ENCODE peak calls at places on chromosome 14, in seven cellular contexts. W is H9, J is neural progenitor cell, Q is GM23338, Z is mammary epithelial cell, D is PC-3, O is SK-N-SH. E is an unnamed sample.

GRCh38 chr14:74963705-74964271 is 8.4 kb upstream of the PGF start:
- DNase-seq in W (no peak), J (no peak), Q (no peak), Z (peak; percentile 81), D (no peak), O (no peak), E (no peak)

GRCh38 chr14:92501891-92502351 is 11.7 kb upstream of the RIN3 start:
- DNase-seq in W (no peak), J (no peak), Q (no peak), Z (no peak), D (peak; percentile 64), O (no peak), E (no peak)

GRCh38 chr14:96055753-96056508 is 16.8 kb downstream of the C14orf132 start:
- DNase-seq in W (no peak), J (no peak), Q (no peak), Z (no peak), D (no peak), O (no peak), E (peak; percentile 95)

GRCh38 chr14:46580941-46581671 is 70.5 kb downstream of the RPL10L start:
- DNase-seq in W (peak; percentile 38), J (peak; percentile 76), Q (peak; percentile 65), Z (peak; percentile 6), D (peak; percentile 58), O (peak; percentile 0), E (peak; percentile 77)

GRCh38 chr14:89276424-89276975 is 140.5 kb downstream of the FOXN3 start:
- DNase-seq in W (no peak), J (no peak), Q (no peak), Z (peak; percentile 42), D (no peak), O (no peak), E (no peak)

GRCh38 chr14:35234007-35234406 is 58.2 kb upstream of the PSMA6 start:
- DNase-seq in W (no peak), J (no peak), Q (no peak), Z (peak; percentile 88), D (no peak), O (no peak), E (no peak)

GRCh38 chr14:105576525-105577088 is 50.2 kb downstream of the TMEM121 start:
- DNase-seq in W (no peak), J (no peak), Q (no peak), Z (no peak), D (no peak), O (no peak), E (peak; percentile 59)

GRCh38 chr14:61246721-61247120 is 34.4 kb downstream of the TMEM30B start:
- DNase-seq in W (no peak), J (no peak), Q (no peak), Z (no peak), D (no peak), O (no peak), E (no peak)

GRCh38 chr14:99389171-99389826 is 91.4 kb downstream of the SETD3 start:
- DNase-seq in W (peak; percentile 80), J (peak; percentile 80), Q (peak; percentile 92), Z (peak; percentile 21), D (peak; percentile 65), O (peak; percentile 79), E (peak; percentile 75)

GRCh38 chr14:100294213-100294962 is 11.9 kb downstream of the SLC25A29 start:
- DNase-seq in W (no peak), J (no peak), Q (no peak), Z (no peak), D (no peak), O (no peak), E (peak; percentile 83)

GRCh38 chr14:92582706-92583452 is 69.3 kb downstream of the RIN3 start:
- DNase-seq in W (no peak), J (no peak), Q (no peak), Z (no peak), D (no peak), O (no peak), E (no peak)

GRCh38 chr14:103688906-103689902 is 26.0 kb downstream of the XRCC3 start:
- DNase-seq in W (no peak), J (no peak), Q (no peak), Z (no peak), D (no peak), O (no peak), E (peak; percentile 93)

GRCh38 chr14:32121536-32121935 is 44.4 kb downstream of the ARHGAP5 start:
- DNase-seq in W (no peak), J (no peak), Q (no peak), Z (no peak), D (no peak), O (no peak), E (no peak)

DNA sequence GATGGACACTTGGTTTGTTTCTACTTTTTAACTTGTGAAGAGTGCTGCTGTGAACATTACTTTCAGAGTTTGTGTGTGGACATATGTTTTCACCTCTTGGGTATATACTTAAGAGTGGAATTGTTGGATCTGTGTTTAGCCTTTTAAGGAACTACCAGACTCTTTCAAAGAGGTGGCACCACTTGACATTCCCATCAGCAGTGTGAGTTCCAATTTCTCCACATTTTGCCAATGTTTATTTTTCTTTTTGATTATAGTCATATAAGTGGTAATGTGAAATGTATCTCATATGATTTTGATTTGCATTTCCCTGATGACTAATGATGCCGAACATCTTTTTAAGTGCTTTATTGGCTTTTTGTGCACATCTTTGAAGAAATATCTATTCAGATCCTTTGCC is 44.8 kb downstream of the ARHGAP5 start:
- DNase-seq in W (no peak), J (no peak), Q (no peak), Z (no peak), D (no peak), O (no peak), E (no peak)
- H3K4me1 ChIP-seq in W (no peaks in the 10 kb centered on the region), J (no peaks in the 10 kb centered on the region), Q (no peaks in the 10 kb centered on the region), Z (peaks cover 12% of the 10 kb centered on the region), D (no peaks in the 10 kb centered on the region), O (no peaks in the 10 kb centered on the region), E (no peaks in the 10 kb centered on the region)

GRCh38 chr14:81472096-81472800 is 61.4 kb downstream of the SEL1L start:
- DNase-seq in W (no peak), J (no peak), Q (peak; percentile 15), Z (no peak), D (no peak), O (no peak), E (no peak)
- H3K79me2 ChIP-seq in W (no peaks in the 10 kb centered on the region), J (no peaks in the 10 kb centered on the region), Q (no peaks in the 10 kb centered on the region), Z (no peaks in the 10 kb centered on the region), D (no peaks in the 10 kb centered on the region), O (no peaks in the 10 kb centered on the region), E (no peaks in the 10 kb centered on the region)

DNA sequence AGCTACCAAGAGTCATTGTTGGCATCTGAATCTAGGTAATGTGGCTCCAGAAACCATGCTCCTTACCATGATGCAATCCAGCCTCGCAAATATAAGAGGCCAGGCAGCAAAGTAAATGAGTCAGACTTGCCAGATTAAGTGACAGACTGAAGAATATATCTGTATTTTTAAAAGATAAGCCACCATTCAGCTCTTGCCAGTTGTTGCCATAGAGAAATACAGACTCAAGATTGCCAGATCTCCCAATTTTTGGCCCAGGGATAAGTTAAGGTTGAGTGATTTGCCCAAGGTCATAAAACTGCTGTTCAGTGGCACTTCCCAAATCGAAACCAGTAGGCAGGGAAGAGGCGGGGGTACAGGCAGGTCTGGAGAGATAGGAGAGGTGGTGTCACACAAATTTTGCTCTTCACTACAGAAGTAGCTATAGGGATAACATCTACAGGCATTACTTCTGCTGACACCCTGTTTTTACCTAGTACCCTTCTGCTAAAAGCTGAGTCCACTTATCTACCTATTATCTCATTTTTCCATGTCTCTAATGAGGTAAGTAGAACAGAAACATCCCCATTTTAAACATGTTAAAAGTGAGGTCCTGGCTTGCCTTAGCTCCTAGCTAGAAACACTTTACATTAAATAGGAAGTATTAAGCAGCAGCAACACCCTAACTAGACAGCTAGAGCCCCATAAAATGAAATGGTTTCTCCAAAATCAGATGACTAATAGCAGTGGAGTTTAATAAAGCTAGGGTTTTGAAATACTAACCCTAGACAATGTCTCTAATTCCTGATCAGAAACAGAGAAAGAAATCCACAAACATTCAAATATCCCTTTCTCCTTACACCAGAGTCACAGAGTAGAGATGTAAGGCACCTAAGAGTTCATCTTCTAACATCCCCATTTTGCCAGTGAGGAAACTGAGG is 19.5 kb downstream of the DCAF5 start:
- DNase-seq in W (no peak), J (no peak), Q (no peak), Z (peak; percentile 66), D (peak; percentile 54), O (peak; percentile 28), E (no peak)
- H3K4me1 ChIP-seq in W (peaks cover 4% of the 10 kb centered on the region), J (peaks cover 49% of the 10 kb centered on the region), Q (peaks cover 8% of the 10 kb centered on the region), Z (peaks cover 25% of the 10 kb centered on the region), D (peaks cover 45% of the 10 kb centered on the region), O (peaks cover 42% of the 10 kb centered on the region), E (peaks cover 29% of the 10 kb centered on the region)

GRCh38 chr14:101875041-101875725 is 89.2 kb upstream of the DYNC1H1 start:
- DNase-seq in W (no peak), J (no peak), Q (no peak), Z (no peak), D (no peak), O (no peak), E (peak; percentile 61)

GRCh38 chr14:101875726-101876268 is 88.6 kb upstream of the DYNC1H1 start:
- DNase-seq in W (no peak), J (no peak), Q (no peak), Z (no peak), D (no peak), O (no peak), E (peak; percentile 69)

GRCh38 chr14:101872333-101872732 is 92.0 kb upstream of the DYNC1H1 start:
- DNase-seq in W (no peak), J (no peak), Q (no peak), Z (no peak), D (no peak), O (no peak), E (no peak)

GRCh38 chr14:101873401-101873800 is 91.0 kb upstream of the DYNC1H1 start:
- DNase-seq in W (no peak), J (no peak), Q (no peak), Z (no peak), D (no peak), O (no peak), E (no peak)

DNA sequence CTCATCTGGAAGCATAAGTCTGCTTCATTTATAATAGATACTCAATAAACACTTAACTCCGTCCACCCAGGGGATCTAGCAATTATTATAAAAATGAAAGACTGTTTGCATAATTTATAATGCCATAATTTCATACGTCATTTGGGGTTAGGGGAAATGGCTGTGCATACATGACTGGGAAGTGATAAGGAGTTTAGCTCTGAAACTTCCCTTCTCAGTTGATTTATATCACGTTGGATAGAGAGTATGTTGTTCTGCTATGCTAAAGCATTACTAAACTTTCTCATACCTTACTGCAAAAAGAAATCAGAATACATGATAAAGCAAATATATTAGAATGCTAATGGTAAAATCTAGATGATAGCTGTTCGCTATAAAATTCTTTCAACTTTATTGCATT is 90.4 kb upstream of the DYNC1H1 start:
- DNase-seq in W (no peak), J (no peak), Q (no peak), Z (no peak), D (no peak), O (no peak), E (no peak)
- H3K79me2 ChIP-seq in W (no peaks in the 10 kb centered on the region), J (peaks cover 80% of the 10 kb centered on the region), Q (peaks cover 37% of the 10 kb centered on the region), Z (peaks cover 85% of the 10 kb centered on the region), D (peaks cover 43% of the 10 kb centered on the region), O (peaks cover 98% of the 10 kb centered on the region), E (peaks cover 90% of the 10 kb centered on the region)